ENCODE peak calls at places on chromosomes 2 and 18, in four cellular contexts. E is GM23338, M is HCT116, B is K562. R is an unnamed sample. For H3K27me3, the result is how much of the 10 kb centered on the place peaks cover.

GRCh38 chr2:224669449-224669848 is 46.7 kb downstream of the CCDC195 start:
- DNase-seq in B (no peak), M (no peak), E (no peak), R (no peak)

GRCh38 chr2:30584116-30584515 is 137.1 kb downstream of the LCLAT1 start:
- DNase-seq in B (no peak), E (no peak), M (no peak), R (no peak)

GRCh38 chr2:118123561-118124232 is 35.4 kb downstream of the INSIG2 start:
- DNase-seq in B (no peak), E (no peak), M (peak), R (no peak)

GRCh38 chr2:67888351-67889005 is 174.3 kb downstream of the C1D start:
- DNase-seq in B (no peak), E (no peak), M (no peak), R (no peak)

GRCh38 chr2:102514061-102514785 is 41.2 kb downstream of the SLC9A4 start:
- DNase-seq in M (peak), E (peak), B (peak), R (no peak)

GRCh38 chr2:1965726-1966125 is 221.4 kb upstream of the PXDN start:
- DNase-seq in E (no peak), B (no peak), M (no peak), R (no peak)

GRCh38 chr2:229719926-229720652 is 5.7 kb upstream of the DNER start:
- DNase-seq in M (no peak), E (no peak), B (no peak), R (no peak)

GRCh38 chr18:57715073-57715472 is 88.0 kb downstream of the ATP8B1 start:
- DNase-seq in M (no peak), B (no peak), E (no peak), R (no peak)

GRCh38 chr2:234949762-234950434 is 1.9 kb upstream of the SH3BP4 start:
- DNase-seq in M (no peak), E (no peak), B (no peak), R (no peak)

GRCh38 chr18:36440614-36441013 is 143.1 kb downstream of the FHOD3 start:
- DNase-seq in M (no peak), B (no peak), E (no peak), R (no peak)

GRCh38 chr18:42670860-42671259 is 444.6 kb downstream of the RIT2 start:
- DNase-seq in B (no peak), E (no peak), M (no peak), R (no peak)

GRCh38 chr2:166090346-166090745 is 37.5 kb downstream of the SCN1A start:
- DNase-seq in M (no peak), B (no peak), E (no peak), R (no peak)

GRCh38 chr18:43277164-43277600 is at the start of gene SYT4:
- DNase-seq in B (no peak), M (no peak), E (peak), R (no peak)

GRCh38 chr2:223943561-223944008 is 1.6 kb downstream of the WDFY1 start:
- DNase-seq in B (no peak), M (no peak), E (no peak), R (no peak)

GRCh38 chr2:140975237-140975636 is 1155.6 kb downstream of the LRP1B start:
- DNase-seq in B (no peak), E (no peak), M (no peak), R (no peak)

GRCh38 chr18:77049938-77050337 is 82.6 kb downstream of the MBP start:
- DNase-seq in M (no peak), E (no peak), B (no peak), R (no peak)

GRCh38 chr2:40028792-40029488 is 249.9 kb upstream of the THUMPD2 start:
- DNase-seq in M (no peak), B (no peak), E (no peak), R (no peak)

GRCh38 chr18:22688877-22689496 is 244.1 kb upstream of the RBBP8 start:
- DNase-seq in E (no peak), M (no peak), B (no peak), R (no peak)

GRCh38 chr2:74550231-74550630 is 3.5 kb downstream of the LOXL3 start:
- DNase-seq in E (no peak), B (no peak), M (no peak), R (no peak)
- H3K27me3 ChIP-seq in E (half or more), B (under half), M (under half), R (under half)

DNA sequence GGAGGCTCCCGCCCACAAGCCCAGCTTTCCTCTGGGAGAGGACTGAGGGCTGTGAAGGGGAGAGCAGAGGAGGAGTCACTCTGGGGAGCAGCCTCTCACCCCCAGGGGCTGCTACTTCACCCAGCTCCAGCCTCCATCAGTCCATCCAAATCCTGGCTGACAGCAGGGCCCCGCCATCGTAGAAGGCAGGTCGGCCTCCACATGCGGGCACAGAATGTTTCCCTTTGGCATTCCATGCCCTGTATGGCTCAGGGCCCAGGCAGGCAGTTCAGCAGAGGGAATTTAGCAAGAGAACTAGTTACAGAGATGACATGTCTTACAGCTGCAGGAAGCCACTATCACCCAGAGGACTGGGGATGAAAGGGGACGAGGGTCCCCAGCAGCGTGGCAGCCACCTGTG is 6.4 kb upstream of the ODC1 start:
- DNase-seq in M (no peak), E (no peak), B (no peak), R (no peak)
- TF ChIP-seq POLR2AphosphoS5 in M (no peak), E (no peak), B (no peak), R (no peak)

GRCh38 chr2:26845021-26845420 is 2.9 kb upstream of the DPYSL5 start:
- DNase-seq in M (no peak), B (no peak), E (no peak), R (no peak)
- H3K27me3 ChIP-seq in M (under half), B (under half), E (half or more), R (half or more)

GRCh38 chr2:54666131-54666637 is 57.3 kb upstream of the EML6 start:
- DNase-seq in M (no peak), B (no peak), E (no peak), R (no peak)
- TF ChIP-seq POLR2AphosphoS5 in M (no peak), B (no peak), E (no peak), R (no peak)

R was measured in suprapubic skin.